ENCODE peak calls at places on chromosomes 7 and 10, in seven cellular contexts. J is adrenal gland, A is IMR-90, V is tibial artery, Y is right cardiac atrium, P is right lobe of liver, L is lower lobe of right lung. F is an unnamed sample.

GRCh38 chr10:24849051-24849450 is 103.4 kb downstream of the PRTFDC1 start:
- DNase-seq in L (no peak), J (no peak), A (no peak), Y (no peak), P (no peak), V (no peak), F (no peak)

GRCh38 chr10:628386-629045 is 61.0 kb downstream of the DIP2C start:
- DNase-seq in Y (no peak), J (no peak), V (no peak), A (no peak), L (peak; percentile 46), P (no peak), F (no peak)

GRCh38 chr10:121865554-121865953 is 62.3 kb downstream of the ATE1 start:
- DNase-seq in J (no peak), P (no peak), V (no peak), Y (no peak), L (no peak), A (no peak), F (no peak)

GRCh38 chr10:73586583-73586984 is 4.6 kb downstream of the USP54 start:
- DNase-seq in V (no peak), J (peak; percentile 72), Y (no peak), A (peak; percentile 84), P (no peak), L (no peak), F (no peak)

GRCh38 chr7:43248961-43249807 is 136.7 kb downstream of the HECW1 start:
- DNase-seq in V (no peak), Y (no peak), J (no peak), A (peak; percentile 77), P (no peak), L (peak; percentile 51), F (no peak)

GRCh38 chr10:5944389-5945202 is 32.7 kb downstream of the IL15RA start:
- DNase-seq in L (peak; percentile 48), A (peak; percentile 100), J (peak; percentile 95), P (peak; percentile 73), Y (peak; percentile 91), V (peak; percentile 93), F (no peak)

GRCh38 chr7:70134029-70134445 is 535.8 kb downstream of the AUTS2 start:
- DNase-seq in L (no peak), V (no peak), J (no peak), A (no peak), Y (peak; percentile 40), P (no peak), F (no peak)

GRCh38 chr10:63320683-63321082 is 145.1 kb downstream of the JMJD1C start:
- DNase-seq in Y (no peak), L (no peak), A (no peak), J (no peak), V (no peak), P (no peak), F (no peak)

GRCh38 chr10:5945561-5946418 is 31.6 kb downstream of the IL15RA start:
- DNase-seq in A (peak; percentile 97), Y (peak; percentile 93), L (peak; percentile 70), J (peak; percentile 68), P (peak; percentile 67), V (peak; percentile 84), F (no peak)

GRCh38 chr7:117085275-117085674 is 132.0 kb downstream of the ST7 start:
- DNase-seq in A (no peak), L (no peak), P (no peak), J (no peak), V (no peak), Y (no peak), F (no peak)

GRCh38 chr7:22427855-22428254 is 70.9 kb upstream of the RAPGEF5 start:
- DNase-seq in J (no peak), V (no peak), P (no peak), Y (no peak), A (no peak), L (no peak), F (no peak)

GRCh38 chr7:116527521-116527920 is 2.7 kb downstream of the CAV1 start:
- DNase-seq in L (no peak), Y (no peak), V (no peak), A (peak; percentile 56), P (no peak), J (no peak), F (no peak)

GRCh38 chr10:131786756-131787605 is 113.8 kb upstream of the PPP2R2D start:
- DNase-seq in L (no peak), P (no peak), A (peak; percentile 17), V (peak; percentile 23), J (peak; percentile 25), Y (no peak), F (peak; percentile 77)

GRCh38 chr7:29915481-29916215 is 74.0 kb downstream of the SCRN1 start:
- DNase-seq in L (no peak), Y (no peak), P (no peak), J (no peak), A (peak; percentile 31), V (no peak), F (no peak)

GRCh38 chr7:98251251-98251843 is 685 bp downstream of the TECPR1 start:
- DNase-seq in A (no peak), P (peak; percentile 69), Y (peak; percentile 73), V (no peak), L (peak; percentile 74), J (peak; percentile 43), F (peak; percentile 57)

GRCh38 chr10:110794808-110795207 is 76.9 kb upstream of the PDCD4 start:
- DNase-seq in V (no peak), L (no peak), A (no peak), J (no peak), P (no peak), Y (peak; percentile 83), F (no peak)

GRCh38 chr10:77564781-77565589 is 72.6 kb downstream of the KCNMA1 start:
- DNase-seq in L (no peak), V (peak; percentile 59), J (no peak), A (peak; percentile 33), P (no peak), Y (no peak), F (peak; percentile 74)

GRCh38 chr7:130921391-130922180 is 187.6 kb upstream of the KLF14 start:
- DNase-seq in L (no peak), Y (peak; percentile 88), V (peak; percentile 93), J (peak; percentile 58), P (no peak), A (peak; percentile 85), F (no peak)

GRCh38 chr10:987635-987905 is 664 bp upstream of the GTPBP4 start:
- DNase-seq in P (no peak), J (no peak), V (no peak), A (peak; percentile 35), L (no peak), Y (no peak), F (no peak)

GRCh38 chr10:33126118-33126517 is 168.1 kb upstream of the ITGB1 start:
- DNase-seq in P (no peak), L (no peak), V (no peak), A (peak; percentile 64), Y (no peak), J (peak; percentile 39), F (peak; percentile 58)

GRCh38 chr7:91892821-91893340 is 12.4 kb upstream of the MTERF1 start:
- DNase-seq in Y (no peak), V (no peak), J (no peak), L (no peak), A (peak; percentile 53), P (no peak), F (no peak)
- H3K27ac ChIP-seq in Y (no peak overlapping the region), V (no peak overlapping the region), J (no peak overlapping the region), L (no peak overlapping the region), A (no peak overlapping the region), P (no peak overlapping the region), F (no peak overlapping the region)

DNA sequence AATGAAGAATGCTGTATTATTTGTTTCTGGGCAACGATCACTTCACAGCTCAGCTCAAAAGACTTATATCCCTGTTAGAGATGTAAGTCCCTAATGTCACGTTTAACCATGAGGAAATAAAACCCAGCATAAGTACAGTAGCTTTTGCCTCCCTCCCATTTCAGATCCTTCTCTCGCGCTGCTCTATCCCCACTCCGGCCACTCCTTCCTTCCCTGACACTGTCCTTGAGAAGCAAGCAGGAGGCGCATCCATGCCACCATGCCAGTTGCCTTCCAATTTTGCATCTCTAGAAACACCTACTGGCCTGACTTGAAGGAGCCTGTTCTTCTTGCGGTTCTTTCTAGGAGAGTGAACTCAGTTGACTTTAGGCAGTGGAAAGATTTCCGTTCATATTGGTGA is 1.2 kb downstream of the FAM180A start:
- DNase-seq in V (no peak), J (no peak), L (no peak), Y (no peak), P (no peak), A (no peak), F (no peak)
- H3K27ac ChIP-seq in V (peak overlapping the region; percentile 87), J (no peak overlapping the region), L (no peak overlapping the region), Y (no peak overlapping the region), P (no peak overlapping the region), A (peak overlapping the region; percentile 44), F (no peak overlapping the region)

DNA sequence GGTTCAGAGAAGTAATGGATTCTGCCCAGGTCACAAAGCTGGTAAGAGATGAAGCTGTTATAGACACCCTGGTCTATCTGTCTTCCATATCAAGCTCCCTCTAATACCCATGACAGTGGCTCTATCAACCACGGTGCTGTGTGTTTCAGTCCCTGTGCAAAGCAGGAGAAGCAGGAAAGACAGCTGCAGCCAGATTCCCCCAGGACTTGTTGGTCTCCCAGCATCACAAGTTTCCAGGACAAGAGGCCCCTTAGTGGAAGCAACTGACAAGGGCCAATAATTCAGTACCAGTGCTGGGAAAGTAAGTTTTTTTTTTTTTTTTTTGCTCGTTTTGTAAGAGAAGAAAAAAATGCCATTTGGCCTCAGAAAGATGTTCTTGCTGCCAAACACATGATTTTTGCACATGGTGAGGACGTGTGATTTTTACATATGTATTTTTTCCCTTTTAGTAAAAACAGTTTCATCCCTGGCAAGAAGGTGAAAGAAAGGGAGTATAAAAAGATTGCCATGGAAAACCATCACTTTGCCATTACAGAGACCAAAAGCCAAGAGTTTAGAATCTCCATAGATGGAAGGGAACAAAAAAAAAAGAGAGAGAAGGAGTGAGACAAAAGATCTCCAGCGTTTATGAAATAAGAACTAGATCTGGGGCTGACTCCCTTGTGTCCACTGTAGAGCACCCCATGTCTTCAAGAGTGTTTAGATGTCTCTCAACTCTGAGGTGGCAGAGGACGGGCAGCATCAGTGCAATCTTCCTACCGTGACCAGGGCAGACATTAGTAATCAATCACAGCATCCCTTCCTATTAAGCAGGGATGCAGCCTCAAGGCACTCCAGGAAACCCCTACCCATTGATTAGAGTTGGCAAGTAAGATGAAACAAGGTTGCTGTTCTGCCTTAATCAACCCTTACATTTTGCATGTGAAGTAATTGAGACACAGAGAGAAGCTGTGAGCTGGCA is 284.0 kb upstream of the ZMIZ1 start:
- DNase-seq in Y (no peak), A (no peak), L (no peak), J (no peak), P (no peak), V (no peak), F (no peak)
- H3K27ac ChIP-seq in Y (no peak overlapping the region), A (no peak overlapping the region), L (no peak overlapping the region), J (no peak overlapping the region), P (no peak overlapping the region), V (peak overlapping the region; percentile 61), F (no peak overlapping the region)

GRCh38 chr10:28545967-28546644 is 13.2 kb downstream of the WAC start:
- DNase-seq in Y (no peak), J (no peak), L (no peak), P (no peak), A (no peak), V (no peak), F (no peak)

GRCh38 chr10:28544058-28544457 is 11.1 kb downstream of the WAC start:
- DNase-seq in A (no peak), L (no peak), J (no peak), Y (no peak), V (no peak), P (no peak), F (no peak)

GRCh38 chr10:28541695-28542365 is 8.9 kb downstream of the WAC start:
- DNase-seq in P (no peak), Y (no peak), V (no peak), J (no peak), L (no peak), A (no peak), F (no peak)

GRCh38 chr10:28540145-28540544 is 7.2 kb downstream of the WAC start:
- DNase-seq in L (no peak), V (no peak), J (no peak), Y (no peak), A (no peak), P (no peak), F (no peak)

GRCh38 chr10:28542728-28543127 is 9.8 kb downstream of the WAC start:
- DNase-seq in L (no peak), P (no peak), A (no peak), J (no peak), V (no peak), Y (no peak), F (no peak)
- H3K27ac ChIP-seq in L (no peak overlapping the region), P (no peak overlapping the region), A (no peak overlapping the region), J (no peak overlapping the region), V (no peak overlapping the region), Y (no peak overlapping the region), F (no peak overlapping the region)